ENCODE peak calls at places on chromosomes 11 and 22, in nine cellular contexts. G is T-helper 9 cell; V is AML-193; X is endodermal cell; F is cardiac fibroblast; S is left ventricle myocardium inferior; Y is HEK293T; N is stomach; E is activated naive CD4-positive, alpha-beta T cell treated with anti-CD3 and anti-CD28 coated beads for 36 hours. L is an unnamed sample.

GRCh38 chr22:19522881-19523239 is 1.4 kb downstream of the CLDN5 start:
- DNase-seq in G (no peak), V (no peak), X (no peak), F (no peak), S (no peak), Y (no peak), N (no peak), E (no peak), L (no peak)

GRCh38 chr22:44698531-44699421 is 3.2 kb upstream of the PRR5 start:
- DNase-seq in G (no peak), V (no peak), X (peak), F (peak), S (no peak), Y (no peak), N (no peak), E (no peak), L (no peak)

GRCh38 chr11:75523811-75524401 is 1.8 kb downstream of the GDPD5 start:
- DNase-seq in G (no peak), V (no peak), X (no peak), F (no peak), S (no peak), Y (no peak), N (no peak), E (no peak), L (no peak)

GRCh38 chr11:82831364-82831763 is 68.9 kb downstream of the PRCP start:
- DNase-seq in G (no peak), V (no peak), X (no peak), F (no peak), S (no peak), Y (no peak), N (no peak), E (no peak), L (no peak)

GRCh38 chr11:18459634-18460033 is 4.0 kb downstream of the LDHAL6A start:
- DNase-seq in G (no peak), V (no peak), X (no peak), F (no peak), S (no peak), Y (no peak), N (no peak), E (no peak), L (no peak)

GRCh38 chr22:33242078-33242477 is 183.9 kb upstream of the SYN3 start:
- DNase-seq in G (no peak), V (no peak), X (no peak), F (no peak), S (no peak), Y (no peak), N (no peak), E (no peak), L (no peak)

GRCh38 chr22:47619631-47620030 is 857.2 kb downstream of the TBC1D22A start:
- DNase-seq in G (no peak), V (no peak), X (peak), F (no peak), S (no peak), Y (no peak), N (peak), E (no peak), L (no peak)

GRCh38 chr11:47587039-47587675 is 679 bp downstream of the FAM180B start:
- DNase-seq in G (no peak), V (no peak), X (no peak), F (no peak), S (no peak), Y (no peak), N (no peak), E (no peak), L (no peak)

GRCh38 chr11:67611165-67611564 is 4.4 kb downstream of the NDUFV1 start:
- DNase-seq in G (no peak), V (no peak), X (peak), F (no peak), S (no peak), Y (no peak), N (no peak), E (no peak), L (no peak)

GRCh38 chr11:46296520-46297448 is 19.3 kb downstream of the CREB3L1 start:
- DNase-seq in G (no peak), V (no peak), X (peak), F (peak), S (peak), Y (peak), N (no peak), E (no peak), L (no peak)

GRCh38 chr11:132802932-132803331 is 729.4 kb downstream of the OPCML start:
- DNase-seq in G (no peak), V (no peak), X (no peak), F (no peak), S (no peak), Y (no peak), N (no peak), E (no peak), L (no peak)

GRCh38 chr11:129625930-129626329 is 189.7 kb upstream of the TMEM45B start:
- DNase-seq in G (no peak), V (no peak), X (no peak), F (no peak), S (no peak), Y (peak), N (no peak), E (no peak), L (no peak)

GRCh38 chr22:37726240-37726887 is 29.5 kb downstream of the TRIOBP start:
- DNase-seq in G (no peak), V (peak), X (no peak), F (peak), S (no peak), Y (no peak), N (no peak), E (no peak), L (no peak)

GRCh38 chr11:73549367-73549766 is 48.5 kb downstream of the FAM168A start:
- DNase-seq in G (no peak), V (no peak), X (no peak), F (no peak), S (no peak), Y (no peak), N (no peak), E (no peak), L (no peak)

GRCh38 chr11:128497057-128497957 is 90.1 kb downstream of the ETS1 start:
- DNase-seq in G (no peak), V (no peak), X (peak), F (peak), S (no peak), Y (no peak), N (no peak), E (peak), L (no peak)

GRCh38 chr11:130340671-130341319 is 26.1 kb upstream of the ZBTB44 start:
- DNase-seq in G (no peak), V (no peak), X (no peak), F (peak), S (no peak), Y (no peak), N (no peak), E (peak), L (no peak)

GRCh38 chr22:41825376-41825775 is 7.5 kb upstream of the SREBF2 start:
- DNase-seq in G (no peak), V (no peak), X (peak), F (peak), S (peak), Y (no peak), N (no peak), E (no peak), L (no peak)

GRCh38 chr11:47980093-47980906 is at the start of gene PTPRJ:
- DNase-seq in G (peak), V (no peak), X (peak), F (peak), S (peak), Y (peak), N (peak), E (peak), L (no peak)

GRCh38 chr11:64914123-64914522 is 2.9 kb downstream of the ATG2A start:
- DNase-seq in G (no peak), V (no peak), X (no peak), F (no peak), S (no peak), Y (no peak), N (no peak), E (no peak), L (no peak)

GRCh38 chr11:29629281-29629680 is 387.5 kb downstream of the KCNA4 start:
- DNase-seq in G (no peak), V (no peak), X (peak), F (no peak), S (no peak), Y (no peak), N (no peak), E (no peak), L (no peak)

GRCh38 chr22:17773606-17774205 is 563 bp downstream of the BID start:
- DNase-seq in G (peak), V (no peak), X (peak), F (peak), S (peak), Y (peak), N (peak), E (peak), L (no peak)

GRCh38 chr11:126115820-126116319 is 53.2 kb upstream of the CDON start:
- DNase-seq in G (no peak), V (no peak), X (peak), F (peak), S (peak), Y (peak), N (peak), E (no peak), L (no peak)

GRCh38 chr11:65555693-65556231 is 2.4 kb downstream of the LTBP3 start:
- DNase-seq in G (no peak), V (peak), X (no peak), F (peak), S (peak), Y (no peak), N (no peak), E (no peak), L (no peak)

GRCh38 chr11:75492181-75492820 is 33.4 kb downstream of the GDPD5 start:
- DNase-seq in G (peak), V (peak), X (peak), F (peak), S (no peak), Y (no peak), N (peak), E (peak), L (no peak)

GRCh38 chr11:61266602-61267001 is 25.6 kb downstream of the PGA5 start:
- DNase-seq in G (no peak), V (no peak), X (no peak), F (peak), S (no peak), Y (no peak), N (no peak), E (no peak), L (no peak)

GRCh38 chr11:223921-224320 is 12.2 kb downstream of the SIRT3 start:
- DNase-seq in G (no peak), V (no peak), X (peak), F (no peak), S (no peak), Y (no peak), N (no peak), E (no peak), L (no peak)

GRCh38 chr11:130109441-130109840 is 39.7 kb downstream of the APLP2 start:
- DNase-seq in G (no peak), V (no peak), X (no peak), F (no peak), S (no peak), Y (no peak), N (no peak), E (no peak), L (no peak)

GRCh38 chr11:73330569-73331093 is 22.6 kb downstream of the ARHGEF17 start:
- DNase-seq in G (no peak), V (no peak), X (peak), F (peak), S (no peak), Y (peak), N (no peak), E (no peak), L (no peak)

GRCh38 chr11:113991170-113991569 is 16.3 kb downstream of the HTR3A start:
- DNase-seq in G (no peak), V (peak), X (peak), F (peak), S (peak), Y (peak), N (no peak), E (peak), L (no peak)

GRCh38 chr11:57379732-57380131 is 1.2 kb downstream of the PRG3 start:
- DNase-seq in G (no peak), V (no peak), X (peak), F (peak), S (no peak), Y (peak), N (no peak), E (peak), L (no peak)

GRCh38 chr11:117908261-117908895 is 20.8 kb downstream of the TMPRSS13 start:
- DNase-seq in G (no peak), V (no peak), X (peak), F (no peak), S (no peak), Y (no peak), N (no peak), E (no peak), L (no peak)

GRCh38 chr22:46069518-46070214 is 80.7 kb upstream of the PPARA start:
- DNase-seq in G (no peak), V (peak), X (no peak), F (peak), S (peak), Y (peak), N (peak), E (peak), L (no peak)

GRCh38 chr11:111561801-111562325 is 21.3 kb downstream of the LAYN start:
- DNase-seq in G (no peak), V (no peak), X (no peak), F (peak), S (no peak), Y (no peak), N (no peak), E (no peak), L (no peak)

GRCh38 chr11:107405260-107405659 is 52.4 kb downstream of the CWF19L2 start:
- DNase-seq in G (no peak), V (no peak), X (no peak), F (no peak), S (no peak), Y (no peak), N (no peak), E (no peak), L (no peak)

GRCh38 chr11:5596611-5597201 is at the start of gene TRIM6:
- DNase-seq in G (no peak), V (peak), X (peak), F (peak), S (peak), Y (peak), N (peak), E (peak), L (no peak)

GRCh38 chr22:44755956-44756361 is 3.6 kb downstream of the ARHGAP8 start:
- DNase-seq in G (no peak), V (no peak), X (peak), F (no peak), S (no peak), Y (no peak), N (peak), E (no peak), L (no peak)

GRCh38 chr11:131370090-131370751 is at the start of gene NTM:
- DNase-seq in G (no peak), V (no peak), X (no peak), F (no peak), S (peak), Y (no peak), N (peak), E (no peak), L (no peak)

GRCh38 chr11:46350695-46351094 is 3.4 kb downstream of the DGKZ start:
- DNase-seq in G (no peak), V (no peak), X (no peak), F (no peak), S (no peak), Y (no peak), N (no peak), E (no peak), L (no peak)

GRCh38 chr11:35099278-35100018 is 39.5 kb upstream of the CD44 start:
- DNase-seq in G (no peak), V (no peak), X (no peak), F (peak), S (no peak), Y (no peak), N (no peak), E (no peak), L (no peak)